ENCODE peak calls at places on chromosome 16, in four cellular contexts. U is heart right ventricle, F is gastrocnemius medialis, W is IMR-90. K is an unnamed sample.
A peak's percentile ranks its signal among the peaks of the same experiment; 100 is the strongest.

GRCh38 chr16:49856741-49857330 is 924 bp upstream of the ZNF423 start:
- DNase-seq in U (peak; percentile 83), F (peak; percentile 84), W (peak; percentile 55), K (peak; percentile 92)

GRCh38 chr16:21684199-21684598 is 20.4 kb downstream of the OTOA start:
- DNase-seq in U (no peak), F (no peak), W (no peak), K (no peak)

GRCh38 chr16:74501484-74502479 is 80.5 kb upstream of the CLEC18B start:
- DNase-seq in U (no peak), F (no peak), W (no peak), K (no peak)

GRCh38 chr16:55842369-55843104 is 9.6 kb upstream of the CES1 start:
- DNase-seq in U (no peak), F (no peak), W (peak; percentile 45), K (no peak)

GRCh38 chr16:27428035-27428785 is 26.2 kb downstream of the IL21R start:
- DNase-seq in U (no peak), F (no peak), W (no peak), K (no peak)

GRCh38 chr16:30561212-30561816 is 3.1 kb upstream of the ZNF764 start:
- DNase-seq in U (peak; percentile 63), F (no peak), W (no peak), K (peak; percentile 41)

GRCh38 chr16:55515110-55515509 is 6.2 kb downstream of the LPCAT2 start:
- DNase-seq in U (no peak), F (no peak), W (peak; percentile 54), K (no peak)

GRCh38 chr16:75820672-75821071 is 94.4 kb upstream of the CPHXL start:
- DNase-seq in U (no peak), F (no peak), W (no peak), K (no peak)

GRCh38 chr16:30637952-30638351 is 12.8 kb upstream of the PRR14 start:
- DNase-seq in U (no peak), F (no peak), W (peak; percentile 51), K (no peak)

GRCh38 chr16:52993179-52993578 is 59.5 kb downstream of the CHD9NB start:
- DNase-seq in U (no peak), F (no peak), W (no peak), K (no peak)

GRCh38 chr16:29192329-29193247 is 207.7 kb downstream of the LAT start:
- DNase-seq in U (no peak), F (no peak), W (no peak), K (no peak)

GRCh38 chr16:53054670-53055485 is at the start of gene CHD9:
- DNase-seq in U (peak; percentile 88), F (peak; percentile 79), W (peak; percentile 80), K (peak; percentile 84)

GRCh38 chr16:86363057-86363490 is 147.3 kb upstream of the FOXF1 start:
- DNase-seq in U (no peak), F (no peak), W (peak; percentile 98), K (no peak)

GRCh38 chr16:49021136-49021535 is 260.5 kb downstream of the CBLN1 start:
- DNase-seq in U (no peak), F (no peak), W (peak; percentile 7), K (no peak)

GRCh38 chr16:12059216-12059769 is 82.8 kb downstream of the SNX29 start:
- DNase-seq in U (peak; percentile 45), F (no peak), W (no peak), K (no peak)

GRCh38 chr16:49651980-49652379 is 203.9 kb downstream of the ZNF423 start:
- DNase-seq in U (no peak), F (no peak), W (no peak), K (peak; percentile 26)

GRCh38 chr16:49528035-49528434 is 154.4 kb downstream of the C16orf78 start:
- DNase-seq in U (no peak), F (no peak), W (no peak), K (no peak)

GRCh38 chr16:1947369-1947670 is 4.3 kb upstream of the MSRB1 start:
- DNase-seq in U (no peak), F (peak; percentile 55), W (no peak), K (no peak)

GRCh38 chr16:17470002-17470870 is 524 bp downstream of the XYLT1 start:
- DNase-seq in U (no peak), F (no peak), W (no peak), K (peak; percentile 21)

GRCh38 chr16:2212362-2213324 is 2.0 kb upstream of the BRICD5 start:
- DNase-seq in U (peak; percentile 64), F (peak; percentile 93), W (no peak), K (peak; percentile 93)

GRCh38 chr16:85557083-85557975 is 55.8 kb upstream of the GSE1 start:
- DNase-seq in U (no peak), F (peak; percentile 48), W (no peak), K (no peak)

GRCh38 chr16:17350212-17350611 is 120.5 kb downstream of the XYLT1 start:
- DNase-seq in U (no peak), F (no peak), W (peak; percentile 67), K (no peak)

GRCh38 chr16:560221-560700 is at the start of gene PRR35:
- DNase-seq in U (no peak), F (no peak), W (no peak), K (no peak)

GRCh38 chr16:71840052-71840451 is 5.7 kb upstream of the ATXN1L start:
- DNase-seq in U (no peak), F (no peak), W (no peak), K (no peak)

GRCh38 chr16:71479420-71479819 is 9.7 kb downstream of the ZNF19 start:
- DNase-seq in U (no peak), F (no peak), W (peak; percentile 34), K (no peak)

GRCh38 chr16:78770353-78771091 is 671.1 kb downstream of the WWOX start:
- DNase-seq in U (peak; percentile 79), F (peak; percentile 58), W (no peak), K (peak; percentile 83)

GRCh38 chr16:76931186-76931585 is 259.8 kb upstream of the MON1B start:
- DNase-seq in U (no peak), F (no peak), W (peak; percentile 21), K (no peak)

GRCh38 chr16:31700530-31701388 is 172.8 kb upstream of the ZNF267 start:
- DNase-seq in U (peak; percentile 79), F (peak; percentile 57), W (peak; percentile 49), K (peak; percentile 78)

GRCh38 chr16:13552960-13553257 is 367.0 kb upstream of the ERCC4 start:
- DNase-seq in U (no peak), F (no peak), W (no peak), K (no peak)

GRCh38 chr16:89119161-89119621 is 25.5 kb downstream of the ACSF3 start:
- DNase-seq in U (no peak), F (no peak), W (no peak), K (peak; percentile 10)

GRCh38 chr16:71311553-71312158 is 22.5 kb upstream of the CMTR2 start:
- DNase-seq in U (no peak), F (no peak), W (peak; percentile 5), K (no peak)

DNA sequence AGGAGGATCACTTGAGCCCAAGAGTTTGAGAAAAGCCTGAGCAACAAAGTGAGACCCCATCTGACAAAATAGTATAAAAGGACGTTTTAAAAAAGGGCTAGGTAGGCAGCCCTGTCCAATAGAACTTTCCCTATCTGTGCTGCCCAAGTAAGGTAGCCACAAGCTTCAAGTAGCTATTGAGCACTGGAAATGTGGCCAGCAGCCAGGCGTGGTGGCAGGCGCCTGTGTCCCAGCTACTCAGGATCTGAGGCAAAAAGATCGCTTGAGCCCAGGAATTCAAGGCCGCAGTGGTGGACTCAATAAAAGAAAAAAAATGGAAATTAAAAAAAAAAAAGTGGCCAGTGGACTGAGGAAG is 1.5 kb upstream of the NQO1 start:
- DNase-seq in U (peak; percentile 45), F (no peak), W (no peak), K (no peak)
- H3K27ac ChIP-seq in U (peak overlapping the region; percentile 78), F (peak overlapping the region; percentile 66), W (peak overlapping the region; percentile 95), K (peak overlapping the region; percentile 80)

GRCh38 chr16:23852794-23853562 is 17.2 kb downstream of the PRKCB start:
- DNase-seq in U (no peak), F (no peak), W (no peak), K (no peak)
- TF ChIP-seq CTCF in U (no peak), F (no peak), W (no peak), K (no peak)

GRCh38 chr16:66921758-66922450 is 3.2 kb upstream of the CDH16 start:
- DNase-seq in U (no peak), F (peak; percentile 83), W (no peak), K (peak; percentile 69)

GRCh38 chr16:66918803-66919568 is at the start of gene CDH16:
- DNase-seq in U (no peak), F (peak; percentile 76), W (no peak), K (no peak)

GRCh38 chr16:66919569-66920472 is 1.1 kb upstream of the CDH16 start:
- DNase-seq in U (no peak), F (no peak), W (no peak), K (peak; percentile 54)

GRCh38 chr16:66923247-66923851 is 2.0 kb downstream of the RRAD start:
- DNase-seq in U (peak; percentile 67), F (peak; percentile 84), W (peak; percentile 47), K (peak; percentile 57)

DNA sequence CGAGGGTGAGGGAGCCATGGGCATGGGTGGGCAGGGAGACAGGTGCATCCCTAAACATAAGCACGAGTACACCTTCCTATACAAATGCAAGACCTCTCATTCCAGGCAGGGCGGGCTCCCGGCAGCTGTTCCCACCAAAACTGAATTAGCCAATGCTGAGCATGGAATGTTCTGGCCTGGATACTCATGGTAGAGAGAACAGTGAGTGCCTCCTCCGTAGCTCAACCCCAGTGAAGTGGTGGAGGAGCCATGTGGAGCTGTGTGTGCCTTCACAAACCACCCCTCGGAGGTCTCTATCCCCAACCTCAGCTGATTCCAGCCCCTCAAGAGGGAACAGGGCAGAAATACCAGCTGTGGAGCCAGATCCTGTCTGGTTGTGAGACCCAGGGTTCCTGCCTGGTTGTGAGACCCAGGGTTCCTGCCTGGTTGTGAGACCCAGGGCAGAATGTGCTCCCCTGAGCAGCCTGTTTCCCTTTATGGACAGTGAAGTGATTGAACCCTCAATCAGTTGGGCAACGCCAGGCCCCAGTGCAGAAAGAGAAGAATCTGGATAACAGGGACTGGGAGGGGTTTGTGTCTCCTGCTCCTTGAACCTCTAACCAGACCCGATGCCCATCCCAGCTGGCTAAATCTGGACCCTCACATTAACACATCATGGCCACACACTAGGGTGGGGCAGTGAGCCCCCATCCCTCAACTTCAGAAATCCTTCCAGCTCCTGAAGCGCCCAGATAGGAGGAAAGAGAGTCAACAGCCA is 2.4 kb upstream of the CDH16 start:
- DNase-seq in U (no peak), F (peak; percentile 85), W (no peak), K (no peak)
- H3K27ac ChIP-seq in U (peak overlapping the region; percentile 96), F (peak overlapping the region; percentile 95), W (no peak overlapping the region), K (peak overlapping the region; percentile 96)

GRCh38 chr16:68367891-68368601 is 57.2 kb downstream of the PRMT7 start:
- DNase-seq in U (no peak), F (no peak), W (no peak), K (no peak)

GRCh38 chr16:68369697-68370096 is 58.9 kb downstream of the PRMT7 start:
- DNase-seq in U (no peak), F (no peak), W (no peak), K (no peak)

GRCh38 chr16:68369168-68369567 is 58.3 kb downstream of the PRMT7 start:
- DNase-seq in U (no peak), F (no peak), W (no peak), K (no peak)

GRCh38 chr16:68367440-68367839 is 56.6 kb downstream of the PRMT7 start:
- DNase-seq in U (no peak), F (no peak), W (no peak), K (no peak)

DNA sequence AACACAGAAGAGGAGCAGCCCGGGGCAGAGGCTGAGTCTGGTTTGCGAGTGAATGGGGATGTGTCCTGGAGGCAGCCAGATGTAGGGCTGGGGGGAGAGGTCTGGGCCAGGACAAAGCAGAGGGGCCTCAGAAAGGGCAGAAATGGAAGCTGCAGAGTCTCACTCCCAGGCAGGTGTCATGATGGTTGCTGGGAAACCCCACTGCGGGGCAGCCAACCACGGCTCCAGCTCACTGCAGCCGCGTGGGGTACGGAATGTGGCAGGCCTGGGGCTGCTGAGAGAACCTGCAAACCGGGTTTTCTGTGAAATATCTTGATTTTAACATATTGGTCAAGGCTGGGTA is 57.8 kb downstream of the PRMT7 start:
- DNase-seq in U (no peak), F (no peak), W (no peak), K (no peak)
- TF ChIP-seq CTCF in U (no peak), F (no peak), W (no peak), K (no peak)